ENCODE peak calls at places on chromosome 15, in nine cellular contexts. Z is stomach, B is astrocyte of the spinal cord, U is fibroblast of lung, S is tibial nerve, W is sigmoid colon, A is brain microvascular endothelial cell, K is fibroblast of pulmonary artery, O is foreskin fibroblast. J is an unnamed sample.

GRCh38 chr15:42621386-42621785 is 46.0 kb downstream of the STARD9 start:
- DNase-seq in Z (no peak), B (no peak), U (no peak), S (no peak), W (no peak), A (no peak), K (no peak), O (no peak), J (no peak)

GRCh38 chr15:41797194-41797593 is 22.9 kb downstream of the MAPKBP1 start:
- DNase-seq in Z (no peak), B (no peak), U (no peak), S (no peak), W (no peak), A (no peak), K (no peak), O (no peak), J (no peak)

GRCh38 chr15:74541494-74542191 is 623 bp downstream of the ARID3B start:
- DNase-seq in Z (peak), B (peak), U (peak), S (no peak), W (peak), A (peak), K (peak), O (peak), J (peak)

GRCh38 chr15:89395996-89396395 is 61.4 kb upstream of the POLG start:
- DNase-seq in Z (no peak), B (no peak), U (no peak), S (no peak), W (no peak), A (no peak), K (no peak), O (no peak), J (no peak)

GRCh38 chr15:98787190-98787589 is 138.9 kb downstream of the IGF1R start:
- DNase-seq in Z (no peak), B (no peak), U (no peak), S (no peak), W (no peak), A (no peak), K (no peak), O (no peak), J (no peak)

GRCh38 chr15:40029979-40030893 is 8.7 kb downstream of the SRP14 start:
- DNase-seq in Z (no peak), B (no peak), U (peak), S (no peak), W (no peak), A (no peak), K (peak), O (peak), J (no peak)

GRCh38 chr15:99224815-99225214 is 24.6 kb downstream of the TTC23 start:
- DNase-seq in Z (no peak), B (no peak), U (no peak), S (no peak), W (no peak), A (no peak), K (no peak), O (no peak), J (no peak)

GRCh38 chr15:100895721-100896120 is 16.1 kb downstream of the ALDH1A3 start:
- DNase-seq in Z (peak), B (no peak), U (no peak), S (no peak), W (peak), A (no peak), K (no peak), O (no peak), J (no peak)

GRCh38 chr15:34318277-34319079 is 19.1 kb downstream of the SLC12A6 start:
- DNase-seq in Z (peak), B (peak), U (peak), S (no peak), W (peak), A (no peak), K (peak), O (peak), J (no peak)

GRCh38 chr15:90266061-90266431 is 574 bp downstream of the NGRN start:
- DNase-seq in Z (peak), B (no peak), U (peak), S (no peak), W (peak), A (peak), K (peak), O (peak), J (no peak)

GRCh38 chr15:43433160-43433559 is 59.8 kb downstream of the TP53BP1 start:
- DNase-seq in Z (no peak), B (peak), U (no peak), S (no peak), W (no peak), A (no peak), K (peak), O (no peak), J (no peak)

GRCh38 chr15:30925686-30926085 is 22.0 kb downstream of the FAN1 start:
- DNase-seq in Z (no peak), B (no peak), U (no peak), S (no peak), W (no peak), A (no peak), K (no peak), O (no peak), J (no peak)

GRCh38 chr15:70169147-70169546 is 71.4 kb upstream of the TLE3 start:
- DNase-seq in Z (no peak), B (no peak), U (no peak), S (no peak), W (no peak), A (no peak), K (no peak), O (no peak), J (no peak)

GRCh38 chr15:93418566-93418965 is 329.6 kb upstream of the RGMA start:
- DNase-seq in Z (no peak), B (no peak), U (no peak), S (no peak), W (no peak), A (no peak), K (no peak), O (no peak), J (no peak)

GRCh38 chr15:56098230-56098899 is 105.0 kb upstream of the NEDD4 start:
- DNase-seq in Z (no peak), B (no peak), U (peak), S (no peak), W (no peak), A (no peak), K (no peak), O (peak), J (no peak)
- TF ChIP-seq CTCF in Z (no peak), B (no peak), U (no peak), S (no peak), W (no peak), A (no peak), K (no peak), O (no peak), J (no peak)

GRCh38 chr15:60477991-60478632 is 830 bp downstream of the ICE2 start:
- DNase-seq in Z (no peak), B (peak), U (peak), S (no peak), W (no peak), A (peak), K (peak), O (peak), J (no peak)

GRCh38 chr15:60478633-60479360 is at the start of gene ICE2:
- DNase-seq in Z (peak), B (peak), U (peak), S (peak), W (peak), A (peak), K (peak), O (peak), J (peak)

GRCh38 chr15:60477164-60477563 is 1.8 kb downstream of the ICE2 start:
- DNase-seq in Z (no peak), B (no peak), U (no peak), S (no peak), W (no peak), A (no peak), K (no peak), O (no peak), J (no peak)

GRCh38 chr15:60479361-60479684 is 381 bp upstream of the ICE2 start:
- DNase-seq in Z (no peak), B (no peak), U (no peak), S (no peak), W (no peak), A (no peak), K (no peak), O (no peak), J (no peak)

DNA sequence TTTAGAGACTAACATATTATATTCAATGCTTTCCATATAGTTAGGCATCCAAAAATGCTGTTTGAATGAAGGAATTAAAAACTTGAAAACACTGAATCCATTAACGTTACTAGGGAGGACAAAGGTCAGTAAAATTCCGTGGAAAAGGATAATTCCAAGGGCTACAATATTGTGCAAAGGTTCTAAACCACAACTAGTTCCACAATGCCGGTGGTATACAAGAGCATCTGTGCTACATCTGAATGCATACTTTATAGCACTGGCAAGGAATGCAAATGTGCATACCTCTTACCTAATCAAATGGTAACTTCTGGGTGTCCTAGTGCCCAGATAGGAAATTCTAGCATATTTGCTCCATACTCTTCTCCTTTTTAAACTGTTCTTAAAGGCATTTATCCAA is 2.2 kb downstream of the ICE2 start:
- DNase-seq in Z (no peak), B (peak), U (no peak), S (no peak), W (no peak), A (no peak), K (peak), O (peak), J (no peak)
- H3K4me3 ChIP-seq in Z (no peak), B (no peak), U (peak), S (no peak), W (no peak), A (no peak), K (no peak), O (no peak), J (no peak)

GRCh38 chr15:79218588-79219200 is 63.8 kb upstream of the ANKRD34C start:
- DNase-seq in Z (no peak), B (no peak), U (peak), S (no peak), W (no peak), A (peak), K (peak), O (peak), J (no peak)
- TF ChIP-seq CTCF in Z (no peak), B (peak), U (peak), S (no peak), W (no peak), A (peak), K (peak), O (peak), J (no peak)

GRCh38 chr15:48672206-48672605 is 26.7 kb upstream of the FBN1 start:
- DNase-seq in Z (no peak), B (no peak), U (no peak), S (no peak), W (no peak), A (no peak), K (no peak), O (no peak), J (no peak)
- H3K4me3 ChIP-seq in Z (no peak), B (no peak), U (no peak), S (no peak), W (no peak), A (no peak), K (no peak), O (no peak), J (no peak)

GRCh38 chr15:80695911-80696651 is 971 bp downstream of the ABHD17C start:
- DNase-seq in Z (peak), B (peak), U (peak), S (no peak), W (no peak), A (no peak), K (no peak), O (peak), J (no peak)
- TF ChIP-seq CTCF in Z (no peak), B (peak), U (peak), S (no peak), W (peak), A (peak), K (peak), O (peak), J (no peak)

GRCh38 chr15:78405336-78405924 is 32.6 kb upstream of the IREB2 start:
- DNase-seq in Z (no peak), B (no peak), U (no peak), S (no peak), W (no peak), A (no peak), K (no peak), O (no peak), J (no peak)
- H3K4me3 ChIP-seq in Z (no peak), B (no peak), U (no peak), S (no peak), W (no peak), A (no peak), K (no peak), O (no peak), J (no peak)

GRCh38 chr15:66504563-66505429 is at the start of the genes RPL4 and ZWILCH:
- DNase-seq in Z (peak), B (peak), U (peak), S (peak), W (peak), A (peak), K (peak), O (peak), J (peak)
- TF ChIP-seq CTCF in Z (no peak), B (no peak), U (no peak), S (peak), W (no peak), A (no peak), K (no peak), O (no peak), J (no peak)

GRCh38 chr15:49423906-49424520 is 971 bp downstream of the FGF7 start:
- DNase-seq in Z (no peak), B (no peak), U (peak), S (no peak), W (no peak), A (no peak), K (peak), O (no peak), J (no peak)
- H3K4me3 ChIP-seq in Z (peak), B (peak), U (peak), S (peak), W (peak), A (peak), K (peak), O (peak), J (peak)

GRCh38 chr15:52808441-52808840 is 18.3 kb upstream of the ONECUT1 start:
- DNase-seq in Z (no peak), B (no peak), U (no peak), S (no peak), W (no peak), A (no peak), K (no peak), O (no peak), J (no peak)

GRCh38 chr15:52804526-52805081 is 14.5 kb upstream of the ONECUT1 start:
- DNase-seq in Z (no peak), B (no peak), U (no peak), S (no peak), W (no peak), A (no peak), K (no peak), O (peak), J (peak)

GRCh38 chr15:52806284-52806655 is 16.1 kb upstream of the ONECUT1 start:
- DNase-seq in Z (no peak), B (no peak), U (no peak), S (no peak), W (no peak), A (no peak), K (no peak), O (no peak), J (no peak)

GRCh38 chr15:52803543-52804306 is 13.6 kb upstream of the ONECUT1 start:
- DNase-seq in Z (no peak), B (no peak), U (no peak), S (no peak), W (no peak), A (no peak), K (no peak), O (no peak), J (no peak)

DNA sequence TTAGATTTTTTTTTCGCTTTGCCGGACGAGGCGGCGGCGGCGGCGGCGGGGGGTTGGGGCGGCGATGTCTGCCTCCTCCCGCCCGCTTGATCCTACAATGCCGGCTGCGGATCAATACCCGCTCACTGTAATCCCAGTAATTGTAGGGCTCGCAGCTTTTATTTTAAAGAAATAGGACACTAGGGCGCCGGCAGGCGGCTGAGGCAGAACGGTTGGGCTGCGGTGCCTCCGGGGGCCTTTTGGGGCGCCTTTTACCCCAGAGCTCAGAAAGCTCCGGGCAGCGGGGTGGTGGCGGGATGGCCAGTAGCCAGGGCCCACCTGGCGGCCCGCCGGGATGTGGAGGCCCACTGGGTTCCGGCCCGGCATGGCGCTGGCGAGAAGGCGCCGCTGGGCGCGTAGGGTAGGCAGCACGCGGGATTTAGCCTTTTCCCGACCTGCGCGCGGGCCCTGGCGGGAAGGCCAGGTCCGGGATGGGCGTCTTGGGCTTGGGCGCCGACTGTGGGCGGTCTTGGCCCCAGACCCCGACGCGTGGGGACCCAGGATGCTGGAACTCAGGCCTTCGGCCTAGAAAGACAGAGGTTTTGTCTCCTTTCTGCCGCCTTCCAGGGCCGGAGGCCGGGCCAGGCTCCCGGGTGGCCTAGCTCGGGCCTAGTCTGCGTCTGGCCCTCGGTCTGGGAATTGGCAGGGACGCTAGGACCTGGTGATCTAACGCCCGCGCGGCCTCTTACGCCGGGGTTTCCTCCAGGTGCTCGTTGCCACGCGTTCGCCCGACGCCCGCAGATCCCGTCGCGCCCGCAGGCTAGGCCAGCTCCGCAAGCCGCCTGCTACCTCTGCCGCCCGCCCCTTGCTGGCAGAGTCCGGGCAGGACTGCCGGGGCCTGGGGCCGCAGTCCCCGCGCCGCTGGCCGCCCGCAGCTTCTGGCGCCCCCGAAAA is 15.5 kb upstream of the ONECUT1 start:
- DNase-seq in Z (no peak), B (no peak), U (no peak), S (no peak), W (no peak), A (no peak), K (no peak), O (peak), J (no peak)
- TF ChIP-seq CTCF in Z (no peak), B (peak), U (no peak), S (no peak), W (no peak), A (peak), K (no peak), O (no peak), J (no peak)

DNA sequence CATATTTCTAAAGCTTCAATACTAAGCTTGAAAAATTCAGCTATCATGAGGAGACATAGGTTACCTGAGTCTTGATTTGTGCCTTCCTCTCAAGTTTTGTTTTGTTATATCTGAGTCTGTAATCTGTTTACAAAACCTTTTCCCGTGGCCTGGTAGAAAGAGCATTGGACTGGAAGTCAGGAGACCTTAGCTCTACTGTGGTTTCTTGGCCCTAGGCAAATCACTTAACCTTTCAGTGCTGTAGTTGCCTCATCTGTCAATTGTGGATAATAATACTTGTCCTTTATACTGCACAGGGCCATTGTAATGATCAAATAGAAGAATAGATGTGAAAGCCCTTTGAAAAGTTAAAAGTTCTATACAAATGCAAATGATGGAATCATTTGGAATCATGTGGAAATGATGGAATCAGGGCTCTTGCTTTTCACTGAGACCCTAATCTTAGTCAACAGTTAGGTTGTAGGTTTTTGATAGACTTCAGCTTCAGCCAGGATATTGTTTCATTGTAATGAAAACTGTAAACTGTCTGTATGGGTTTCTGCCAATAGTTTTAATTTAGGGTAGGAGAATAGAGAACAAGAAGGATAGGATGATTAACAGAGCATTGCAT is 21.6 kb downstream of the MAP2K5 start:
- DNase-seq in Z (no peak), B (no peak), U (no peak), S (no peak), W (no peak), A (no peak), K (no peak), O (no peak), J (no peak)
- H3K4me3 ChIP-seq in Z (no peak), B (no peak), U (no peak), S (no peak), W (no peak), A (no peak), K (no peak), O (no peak), J (no peak)